ENCODE peak calls at places on chromosomes 7 and 10, in eight cellular contexts. J, L, O, N, Y, F, C and Z are unnamed samples.
A peak's percentile ranks its signal among the peaks of the same experiment; 100 is the strongest.

GRCh38 chr10:13346280-13346819 is 1.7 kb downstream of the SEPHS1 start:
- DNase-seq in N (no peak), O (no peak), C (no peak), Y (no peak), L (no peak), J (no peak), F (peak; percentile 48), Z (no peak)

GRCh38 chr10:37535459-37536246 is 321.8 kb downstream of the ZNF248 start:
- DNase-seq in L (no peak), C (no peak), O (no peak), J (no peak), N (no peak), F (peak; percentile 81), Y (no peak), Z (no peak)

GRCh38 chr10:72889391-72889831 is 4.1 kb upstream of the OIT3 start:
- DNase-seq in O (no peak), C (no peak), Y (no peak), L (peak; percentile 64), J (no peak), N (no peak), F (no peak), Z (no peak)

GRCh38 chr7:14747701-14748100 is 154.8 kb downstream of the DGKB start:
- DNase-seq in C (no peak), O (no peak), N (no peak), J (no peak), F (no peak), L (no peak), Y (peak; percentile 12), Z (no peak)

GRCh38 chr7:101558742-101559325 is 70.3 kb downstream of the MYL10 start:
- DNase-seq in J (no peak), Y (no peak), N (peak; percentile 37), C (peak; percentile 49), F (no peak), L (no peak), O (no peak), Z (no peak)

GRCh38 chr7:94350729-94351128 is 44.0 kb upstream of the COL1A2 start:
- DNase-seq in O (no peak), C (no peak), Y (peak; percentile 14), L (no peak), F (no peak), J (no peak), N (no peak), Z (no peak)

GRCh38 chr7:103951311-103951710 is 38.1 kb downstream of the RELN start:
- DNase-seq in L (no peak), J (no peak), F (no peak), C (no peak), N (no peak), O (no peak), Y (no peak), Z (no peak)

GRCh38 chr7:105776068-105776790 is 100.2 kb downstream of the ATXN7L1 start:
- DNase-seq in O (peak; percentile 94), N (no peak), Y (no peak), L (no peak), F (peak; percentile 98), J (no peak), C (no peak), Z (peak; percentile 77)

GRCh38 chr10:70139151-70139996 is 6.7 kb upstream of the AIFM2 start:
- DNase-seq in Y (no peak), N (no peak), L (no peak), J (no peak), O (no peak), C (peak; percentile 83), F (no peak), Z (no peak)

GRCh38 chr7:112481833-112482669 is 1.3 kb downstream of the LSMEM1 start:
- DNase-seq in C (no peak), O (peak; percentile 50), N (no peak), F (peak; percentile 78), J (no peak), Y (no peak), L (no peak), Z (no peak)

GRCh38 chr10:22737587-22737986 is 23.2 kb upstream of the PIP4K2A start:
- DNase-seq in Y (no peak), C (peak; percentile 88), N (no peak), O (no peak), J (no peak), L (no peak), F (no peak), Z (peak; percentile 84)

GRCh38 chr7:22173884-22174573 is 182.9 kb downstream of the RAPGEF5 start:
- DNase-seq in C (no peak), O (no peak), L (no peak), Y (peak; percentile 52), N (no peak), F (no peak), J (peak; percentile 1), Z (no peak)

GRCh38 chr10:110919971-110920881 is 822 bp downstream of the SHOC2 start:
- DNase-seq in J (peak; percentile 10), Y (peak; percentile 17), C (peak; percentile 88), F (peak; percentile 46), O (no peak), N (peak; percentile 47), L (peak; percentile 3), Z (peak; percentile 62)

GRCh38 chr10:130236711-130237110 is 100.5 kb downstream of the GLRX3 start:
- DNase-seq in F (peak; percentile 14), C (peak; percentile 28), Y (no peak), N (no peak), L (no peak), O (no peak), J (no peak), Z (no peak)

GRCh38 chr7:27182861-27183681 is 2.0 kb downstream of the HOXA11 start:
- DNase-seq in L (peak; percentile 37), J (no peak), C (peak; percentile 84), Y (no peak), O (no peak), F (peak; percentile 50), N (peak; percentile 44), Z (no peak)

GRCh38 chr10:58765905-58766304 is 253.2 kb downstream of the BICC1 start:
- DNase-seq in C (no peak), N (no peak), O (no peak), F (no peak), L (no peak), J (no peak), Y (no peak), Z (no peak)

GRCh38 chr7:84637568-84638338 is 443.2 kb upstream of the SEMA3A start:
- DNase-seq in J (no peak), O (no peak), F (peak; percentile 73), L (no peak), Y (no peak), N (no peak), C (no peak), Z (no peak)

GRCh38 chr7:7857143-7857583 is 111.4 kb upstream of the GLCCI1 start:
- DNase-seq in L (no peak), O (no peak), J (no peak), Y (no peak), F (no peak), C (no peak), N (no peak), Z (no peak)